ENCODE peak calls at places on chromosomes 12 and 14, in seven cellular contexts. K is H54; O is HEK293T; G is mucosa of gallbladder; J is stimulated activated CD8-positive, alpha-beta memory T cell treated with anti-CD3 and anti-CD28 coated beads, Interleukin-12 subunit alpha, Interleukin-12 subunit beta, amount 100 ng/mL, for 4 hours; Y is iris pigment epithelial cell; D is activated T-cell treated with anti-CD3 and anti-CD28 coated beads for 1 hour. I is an unnamed sample.

GRCh38 chr12:26226629-26227375 is 31.4 kb downstream of the SSPN start:
- DNase-seq in K (peak), O (peak), G (peak), J (no peak), Y (peak), D (no peak), I (no peak)

GRCh38 chr14:75399819-75400678 is 27.8 kb upstream of the JDP2 start:
- DNase-seq in K (peak), O (no peak), G (peak), J (no peak), Y (no peak), D (no peak), I (peak)

GRCh38 chr14:29222671-29223268 is 456.2 kb downstream of the FOXG1 start:
- DNase-seq in K (no peak), O (peak), G (peak), J (no peak), Y (peak), D (no peak), I (peak)

GRCh38 chr14:56027916-56028637 is 90.1 kb upstream of the PELI2 start:
- DNase-seq in K (no peak), O (no peak), G (no peak), J (no peak), Y (no peak), D (no peak), I (peak)

GRCh38 chr12:2683283-2684025 is 111.3 kb upstream of the FKBP4 start:
- DNase-seq in K (no peak), O (no peak), G (no peak), J (no peak), Y (no peak), D (no peak), I (no peak)

GRCh38 chr12:124884587-124885438 is 21.1 kb upstream of the SCARB1 start:
- DNase-seq in K (no peak), O (no peak), G (peak), J (no peak), Y (no peak), D (no peak), I (no peak)

GRCh38 chr14:93525691-93526451 is 95.1 kb downstream of the UNC79 start:
- DNase-seq in K (no peak), O (no peak), G (no peak), J (no peak), Y (peak), D (no peak), I (peak)

GRCh38 chr14:22460461-22461195 is 128.4 kb downstream of the DAD1 start:
- DNase-seq in K (no peak), O (no peak), G (no peak), J (no peak), Y (peak), D (no peak), I (peak)

GRCh38 chr12:3311027-3311402 is 180.0 kb upstream of the PRMT8 start:
- DNase-seq in K (peak), O (no peak), G (peak), J (no peak), Y (no peak), D (no peak), I (no peak)